ENCODE peak calls at places on chromosomes 12 and 14, in five cellular contexts. L, Q, M, S and B are unnamed samples.

GRCh38 chr14:105840266-105841021 is 314.1 kb downstream of the TMEM121 start:
- DNase-seq in L (no peak), Q (peak), M (no peak), S (no peak), B (no peak)

GRCh38 chr14:65103150-65103760 is 938 bp upstream of the MAX start:
- DNase-seq in L (peak), Q (no peak), M (no peak), S (peak), B (no peak)

GRCh38 chr12:89864419-89864818 is 155.8 kb upstream of the ATP2B1 start:
- DNase-seq in L (no peak), Q (no peak), M (no peak), S (no peak), B (peak)

GRCh38 chr12:110373025-110373876 is 30.3 kb downstream of the ANAPC7 start:
- DNase-seq in L (no peak), Q (no peak), M (no peak), S (no peak), B (peak)

GRCh38 chr12:112826011-112826410 is 34.5 kb downstream of the RPH3A start:
- DNase-seq in L (no peak), Q (no peak), M (no peak), S (no peak), B (no peak)

GRCh38 chr12:88062464-88062863 is 33.3 kb upstream of the C12orf50 start:
- DNase-seq in L (no peak), Q (no peak), M (no peak), S (peak), B (no peak)

GRCh38 chr14:38238881-38239280 is 17.0 kb downstream of the CLEC14A start:
- DNase-seq in L (peak), Q (no peak), M (no peak), S (no peak), B (no peak)

GRCh38 chr14:59630281-59630963 is 53.8 kb upstream of the CCDC175 start:
- DNase-seq in L (no peak), Q (peak), M (peak), S (no peak), B (peak)

GRCh38 chr14:68042591-68043210 is 223.1 kb downstream of the RAD51B start:
- DNase-seq in L (peak), Q (no peak), M (no peak), S (no peak), B (peak)

GRCh38 chr12:93848453-93849120 is 171.4 kb downstream of the CRADD start:
- DNase-seq in L (no peak), Q (no peak), M (no peak), S (peak), B (peak)

GRCh38 chr12:123465084-123465483 is 7.1 kb downstream of the SNRNP35 start:
- DNase-seq in L (no peak), Q (no peak), M (no peak), S (no peak), B (no peak)

GRCh38 chr12:75859868-75860267 is 171.7 kb downstream of the PHLDA1 start:
- DNase-seq in L (peak), Q (no peak), M (no peak), S (no peak), B (peak)

GRCh38 chr12:116539905-116540482 is 19.2 kb upstream of the MAP1LC3B2 start:
- DNase-seq in L (peak), Q (peak), M (peak), S (no peak), B (peak)

GRCh38 chr12:25384038-25384953 is 133.6 kb upstream of the KRAS start:
- DNase-seq in L (no peak), Q (no peak), M (no peak), S (no peak), B (peak)